ENCODE peak calls at places on chromosomes 6 and 20, in five cellular contexts. E, Q, P, V and X are unnamed samples.
A peak's percentile ranks its signal among the peaks of the same experiment; 100 is the strongest.

GRCh38 chr6:44246663-44247337 is at the start of gene HSP90AB1:
- DNase-seq in Q (peak; percentile 94), E (peak; percentile 98), V (peak; percentile 96), P (peak; percentile 89), X (peak; percentile 98)

GRCh38 chr6:36049582-36049981 is 22.0 kb downstream of the MAPK14 start:
- DNase-seq in V (no peak), Q (no peak), E (no peak), P (no peak), X (no peak)

GRCh38 chr6:93419304-93420162 is at the start of gene EPHA7:
- DNase-seq in Q (peak; percentile 94), P (peak; percentile 18), E (no peak), V (no peak), X (no peak)

GRCh38 chr6:38192011-38192410 is 372.5 kb downstream of the ZFAND3 start:
- DNase-seq in E (no peak), V (no peak), P (no peak), Q (no peak), X (no peak)

GRCh38 chr20:23159923-23160445 is 73.9 kb upstream of the CD93 start:
- DNase-seq in V (no peak), P (no peak), Q (no peak), E (no peak), X (no peak)

GRCh38 chr20:57968111-57968510 is 258.3 kb upstream of the PMEPA1 start:
- DNase-seq in P (no peak), E (no peak), V (no peak), Q (no peak), X (no peak)

GRCh38 chr6:36622901-36623546 is 28.9 kb downstream of the SRSF3 start:
- DNase-seq in E (no peak), V (no peak), P (no peak), Q (no peak), X (no peak)

GRCh38 chr6:5084192-5084786 is 852 bp upstream of the PPP1R3G start:
- DNase-seq in P (peak; percentile 77), Q (no peak), V (no peak), E (no peak), X (no peak)

GRCh38 chr20:37727247-37727956 is 33.6 kb downstream of the CTNNBL1 start:
- DNase-seq in Q (no peak), E (peak; percentile 74), P (no peak), V (no peak), X (no peak)

GRCh38 chr6:125924169-125924568 is 32.4 kb upstream of the HINT3 start:
- DNase-seq in E (no peak), P (peak; percentile 22), V (no peak), Q (no peak), X (no peak)

GRCh38 chr6:105545947-105546710 is 143.2 kb upstream of the PREP start:
- DNase-seq in P (no peak), Q (no peak), E (no peak), V (no peak), X (no peak)

GRCh38 chr6:157020398-157021266 is 243.5 kb downstream of the ARID1B start:
- DNase-seq in P (no peak), V (no peak), Q (no peak), E (peak; percentile 51), X (peak; percentile 22)

GRCh38 chr6:87705070-87705691 is 3.1 kb upstream of the AKIRIN2 start:
- DNase-seq in E (peak; percentile 76), V (peak; percentile 83), Q (no peak), P (no peak), X (no peak)

GRCh38 chr6:9647599-9647998 is 767.3 kb downstream of the TFAP2A start:
- DNase-seq in Q (no peak), P (no peak), E (no peak), V (no peak), X (no peak)

GRCh38 chr6:66082914-66083313 is 375.9 kb upstream of the EYS start:
- DNase-seq in E (no peak), Q (no peak), V (no peak), P (no peak), X (no peak)

GRCh38 chr6:44219053-44219814 is 2.5 kb downstream of the MYMX start:
- DNase-seq in E (peak; percentile 80), V (no peak), Q (no peak), P (peak; percentile 90), X (no peak)

GRCh38 chr6:129659590-129660345 is 50.2 kb downstream of the ARHGAP18 start:
- DNase-seq in E (no peak), V (no peak), P (peak; percentile 39), Q (no peak), X (no peak)

GRCh38 chr6:6811151-6812002 is 222.9 kb downstream of the LY86 start:
- DNase-seq in E (peak; percentile 73), Q (peak; percentile 50), P (no peak), V (no peak), X (peak; percentile 100)

GRCh38 chr6:4864534-4864933 is 88.3 kb downstream of the CDYL start:
- DNase-seq in Q (no peak), E (no peak), P (no peak), V (no peak), X (no peak)

GRCh38 chr6:16548121-16548520 is 213.1 kb downstream of the ATXN1 start:
- DNase-seq in P (no peak), V (no peak), E (no peak), Q (no peak), X (no peak)

GRCh38 chr20:34364013-34364382 is 925 bp downstream of the ITCH start:
- DNase-seq in Q (no peak), E (no peak), P (no peak), V (no peak), X (no peak)

GRCh38 chr6:23006656-23007055 is 437.3 kb downstream of the HDGFL1 start:
- DNase-seq in E (no peak), Q (no peak), P (no peak), V (no peak), X (no peak)

GRCh38 chr6:136977075-136977474 is 55.0 kb downstream of the SLC35D3 start:
- DNase-seq in P (no peak), Q (no peak), E (no peak), V (no peak), X (no peak)
- TF ChIP-seq SRF in P (no peak), Q (no peak), E (no peak), V (no peak), X (no peak)

GRCh38 chr20:48025061-48025515 is 239.8 kb upstream of the SULF2 start:
- DNase-seq in E (no peak), P (no peak), V (no peak), Q (no peak), X (no peak)
- TF ChIP-seq SRF in E (no peak), P (no peak), V (no peak), Q (no peak), X (no peak)

GRCh38 chr6:70547313-70547712 is 19.4 kb upstream of the SDHAF4 start:
- DNase-seq in E (no peak), P (no peak), V (no peak), Q (no peak), X (no peak)
- TF ChIP-seq SRF in E (no peak), P (no peak), V (no peak), Q (no peak), X (no peak)

GRCh38 chr20:54290636-54291035 is 82.7 kb downstream of the PFDN4 start:
- DNase-seq in Q (no peak), E (no peak), P (no peak), V (no peak), X (no peak)
- TF ChIP-seq SRF in Q (no peak), E (no peak), P (no peak), V (no peak), X (no peak)

DNA sequence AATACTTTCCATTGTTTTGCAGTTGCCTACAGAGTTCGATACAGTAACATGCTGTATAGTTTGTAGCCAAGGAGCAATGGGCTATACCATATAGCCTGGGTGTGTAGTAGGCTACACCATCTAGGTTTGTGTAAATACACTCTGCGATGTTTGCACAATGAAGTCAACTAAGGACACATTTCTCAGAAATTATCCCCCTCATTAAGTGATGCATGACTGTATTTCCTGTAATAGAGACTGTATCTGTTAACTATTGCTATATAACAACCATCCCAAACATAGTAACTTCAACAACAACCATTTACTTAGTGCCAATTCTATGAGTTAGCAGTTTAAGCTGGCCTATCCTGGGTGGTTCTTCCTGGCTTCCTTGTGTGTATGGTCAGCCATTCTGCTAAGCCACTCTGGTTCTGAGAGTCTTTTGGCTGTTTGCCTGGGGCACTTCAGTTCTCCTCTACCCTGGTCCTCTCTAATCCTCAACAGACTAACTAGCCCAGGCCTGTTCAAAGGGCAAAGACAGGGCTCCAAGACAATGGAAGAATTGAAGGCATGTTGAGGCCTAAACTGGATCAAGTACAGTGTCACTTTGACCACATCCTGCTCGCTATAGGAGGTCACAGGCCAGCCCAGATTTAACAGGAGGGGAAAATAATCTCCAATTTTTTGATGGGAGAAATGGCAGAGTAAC is 124.0 kb downstream of the PLCB1 start:
- DNase-seq in E (peak; percentile 84), V (no peak), Q (no peak), P (no peak), X (no peak)
- TF ChIP-seq SRF in E (no peak), V (no peak), Q (no peak), P (no peak), X (no peak)

GRCh38 chr20:33034115-33034514 is 2.7 kb downstream of the BPIFB6 start:
- DNase-seq in Q (no peak), V (no peak), P (no peak), E (no peak), X (no peak)

GRCh38 chr20:33034901-33035492 is 3.5 kb downstream of the BPIFB6 start:
- DNase-seq in E (no peak), P (no peak), V (no peak), Q (no peak), X (no peak)

GRCh38 chr20:33032555-33032954 is 1.1 kb downstream of the BPIFB6 start:
- DNase-seq in P (no peak), Q (no peak), V (no peak), E (no peak), X (no peak)

GRCh38 chr20:33031531-33031930 is at the start of gene BPIFB6:
- DNase-seq in V (no peak), E (no peak), P (no peak), Q (no peak), X (no peak)

DNA sequence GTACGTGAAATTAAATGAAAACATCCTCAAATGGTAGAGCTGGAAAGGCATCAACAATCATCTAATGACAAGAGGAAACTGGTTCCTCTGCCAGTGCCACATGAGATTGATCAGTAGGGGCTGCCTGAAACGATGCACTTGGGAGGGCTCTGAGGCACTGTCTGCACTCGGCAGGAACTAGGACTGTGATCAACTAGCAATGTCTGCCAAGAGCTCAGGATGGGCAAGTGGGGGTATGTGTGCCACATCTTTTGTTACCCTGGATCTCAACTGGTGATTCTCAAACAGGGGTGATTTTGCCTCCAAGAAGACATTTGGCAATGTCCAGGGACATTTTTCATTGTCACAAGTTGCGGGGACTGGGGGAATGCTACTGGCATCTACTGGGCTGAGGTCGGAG is 1.9 kb downstream of the BPIFB6 start:
- DNase-seq in P (no peak), V (no peak), Q (no peak), E (no peak), X (no peak)
- TF ChIP-seq SRF in P (no peak), V (no peak), Q (no peak), E (no peak), X (no peak)